ENCODE peak calls at places on chromosomes 5 and 9, in eight cellular contexts. B is effector memory CD4-positive, alpha-beta T cell; T is left ventricle myocardium inferior; P is Karpas-422; F is endodermal cell; I is spleen; U is fibroblast of lung; R is pancreas. D is an unnamed sample.

GRCh38 chr5:9376363-9377117 is 169.3 kb downstream of the SEMA5A start:
- DNase-seq in P (no peak), F (no peak), U (no peak), I (no peak), B (no peak), T (no peak), R (no peak), D (no peak)

GRCh38 chr5:126677101-126677500 is 76.4 kb downstream of the PHAX start:
- DNase-seq in P (no peak), F (no peak), B (no peak), T (no peak), U (no peak), I (no peak), R (no peak), D (no peak)

GRCh38 chr5:179620703-179621350 is 2.6 kb downstream of the HNRNPH1 start:
- DNase-seq in T (no peak), U (peak; percentile 57), F (no peak), B (no peak), I (no peak), R (no peak), P (peak; percentile 39), D (no peak)

GRCh38 chr5:17001418-17001817 is 65.3 kb upstream of the MYO10 start:
- DNase-seq in T (no peak), B (no peak), P (no peak), F (no peak), R (no peak), I (no peak), U (peak; percentile 47), D (no peak)

GRCh38 chr5:155082401-155082800 is 68.8 kb downstream of the KIF4B start:
- DNase-seq in U (peak; percentile 89), I (no peak), P (no peak), F (no peak), T (no peak), B (no peak), R (no peak), D (no peak)

GRCh38 chr9:131715906-131716305 is 24.0 kb downstream of the RAPGEF1 start:
- DNase-seq in P (no peak), U (no peak), I (no peak), F (no peak), T (peak; percentile 64), B (no peak), R (no peak), D (no peak)

GRCh38 chr9:94981661-94982060 is 255.2 kb downstream of the AOPEP start:
- DNase-seq in P (no peak), I (no peak), T (no peak), F (no peak), B (no peak), U (no peak), R (no peak), D (no peak)

GRCh38 chr5:34685485-34686197 is 29.5 kb downstream of the RAI14 start:
- DNase-seq in U (peak; percentile 84), I (no peak), T (no peak), B (no peak), R (no peak), F (peak; percentile 75), P (no peak), D (no peak)

GRCh38 chr5:84274585-84275468 is 109.9 kb downstream of the EDIL3 start:
- DNase-seq in T (peak; percentile 15), U (peak; percentile 40), B (no peak), P (peak; percentile 55), I (no peak), F (peak; percentile 75), R (no peak), D (no peak)

DNA sequence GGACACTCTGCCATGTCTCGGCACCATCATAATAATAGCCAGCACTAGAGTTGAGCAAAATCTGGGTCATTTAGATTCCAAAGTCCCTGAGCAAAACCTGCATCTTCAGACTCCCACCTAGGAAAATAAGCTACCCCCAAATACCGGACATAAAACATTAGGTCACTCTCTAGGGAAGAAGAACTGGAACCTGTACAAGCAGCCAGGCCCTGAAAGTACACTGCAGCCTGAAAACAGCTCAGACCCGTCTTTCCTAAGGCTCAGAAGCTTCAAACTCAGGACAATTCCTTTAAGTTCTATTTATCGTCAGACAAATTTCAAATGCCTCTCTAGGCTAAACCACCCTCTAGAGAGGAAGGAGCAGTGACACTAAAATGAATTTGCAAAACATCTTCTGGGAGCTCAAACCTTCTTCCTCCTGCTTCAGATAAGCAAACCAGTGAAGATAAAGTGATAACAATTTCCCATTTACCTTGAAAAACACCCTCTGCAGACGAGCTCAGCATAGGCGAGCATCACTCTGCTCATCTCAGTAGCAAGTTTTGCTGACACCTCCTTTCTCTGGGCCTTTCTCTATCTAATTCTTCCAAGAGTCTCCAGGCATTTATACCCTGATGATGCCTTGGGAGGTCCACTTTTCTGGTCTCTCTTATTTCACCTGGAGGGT is 34.0 kb downstream of the ADAM19 start:
- DNase-seq in R (no peak), F (no peak), T (no peak), U (no peak), B (no peak), P (no peak), I (no peak), D (no peak)
- H3K27ac ChIP-seq in R (no peak overlapping the region), F (peak overlapping the region; percentile 25), T (peak overlapping the region; percentile 70), U (peak overlapping the region; percentile 72), B (peak overlapping the region; percentile 80), P (no peak overlapping the region), I (peak overlapping the region; percentile 84), D (no peak overlapping the region)

DNA sequence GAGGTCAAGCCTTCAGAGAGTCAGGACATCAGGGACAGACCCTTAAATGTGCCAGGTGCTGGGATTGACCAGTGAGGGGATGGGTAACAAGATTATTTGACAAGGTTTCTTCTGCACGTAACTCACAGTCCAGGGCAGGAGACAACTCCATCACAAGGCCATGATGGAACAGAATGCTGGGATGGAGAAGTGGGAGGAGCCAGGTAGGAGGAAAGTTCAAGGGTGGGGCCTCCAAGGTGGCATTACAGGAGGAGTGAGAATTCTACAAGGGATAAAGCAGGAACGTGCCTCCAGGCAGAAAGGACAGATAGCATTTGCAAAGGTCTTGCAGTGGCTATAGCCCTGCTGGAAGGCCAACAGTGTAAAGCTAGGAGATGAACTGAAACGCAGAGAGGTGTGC is 102.2 kb downstream of the FGF18 start:
- DNase-seq in F (peak; percentile 66), P (no peak), I (no peak), B (no peak), T (no peak), R (no peak), U (no peak), D (no peak)
- H3K27ac ChIP-seq in F (no peak overlapping the region), P (no peak overlapping the region), I (no peak overlapping the region), B (no peak overlapping the region), T (peak overlapping the region; percentile 40), R (no peak overlapping the region), U (peak overlapping the region; percentile 51), D (peak overlapping the region; percentile 46)

GRCh38 chr9:136694163-136694864 is 7.1 kb upstream of the AGPAT2 start:
- DNase-seq in F (peak; percentile 93), T (peak; percentile 62), U (no peak), R (peak; percentile 89), P (peak; percentile 71), I (no peak), B (no peak), D (no peak)
- H3K27ac ChIP-seq in F (no peak overlapping the region), T (no peak overlapping the region), U (no peak overlapping the region), R (peak overlapping the region; percentile 74), P (no peak overlapping the region), I (no peak overlapping the region), B (no peak overlapping the region), D (no peak overlapping the region)

GRCh38 chr9:77839459-77840140 is 191.5 kb upstream of the GNA14 start:
- DNase-seq in U (peak; percentile 82), R (no peak), B (no peak), F (no peak), I (no peak), T (no peak), P (no peak), D (no peak)
- H3K27ac ChIP-seq in U (no peak overlapping the region), R (no peak overlapping the region), B (no peak overlapping the region), F (no peak overlapping the region), I (no peak overlapping the region), T (peak overlapping the region; percentile 1), P (no peak overlapping the region), D (peak overlapping the region; percentile 4)